ENCODE peak calls at places on chromosomes 12 and 14, in six cellular contexts. Q is H1, P is HCT116, F is GM12878, V is K562, D is HepG2. Z is an unnamed sample.

GRCh38 chr14:81559385-81559784 is 25.7 kb upstream of the SEL1L start:
- DNase-seq in Q (no peak), P (no peak), D (no peak), V (no peak), F (no peak), Z (no peak)

GRCh38 chr14:105944632-105945610 is 418.5 kb downstream of the TMEM121 start:
- DNase-seq in V (peak; percentile 70), Q (no peak), F (no peak), D (peak; percentile 67), P (peak; percentile 34), Z (peak; percentile 49)

GRCh38 chr14:90979451-90979850 is 81.0 kb downstream of the RPS6KA5 start:
- DNase-seq in D (no peak), V (no peak), F (no peak), P (no peak), Q (no peak), Z (no peak)

GRCh38 chr14:92973265-92973797 is 50.4 kb downstream of the CHGA start:
- DNase-seq in F (no peak), Q (peak; percentile 73), D (peak; percentile 23), V (peak; percentile 49), P (no peak), Z (peak; percentile 38)

GRCh38 chr12:51525518-51525917 is 65.5 kb upstream of the SCN8A start:
- DNase-seq in D (no peak), Q (no peak), F (no peak), P (no peak), V (no peak), Z (no peak)

GRCh38 chr12:54555670-54556257 is 6.4 kb downstream of the PDE1B start:
- DNase-seq in P (no peak), F (no peak), V (no peak), Q (no peak), D (no peak), Z (no peak)

GRCh38 chr14:68127166-68127565 is 307.6 kb downstream of the RAD51B start:
- DNase-seq in P (no peak), F (no peak), D (no peak), V (no peak), Q (no peak), Z (no peak)

GRCh38 chr12:62525306-62525705 is 58.7 kb downstream of the MON2 start:
- DNase-seq in P (no peak), F (no peak), Q (no peak), D (no peak), V (no peak), Z (no peak)

GRCh38 chr12:69097619-69098368 is 141.6 kb upstream of the CPSF6 start:
- DNase-seq in D (no peak), F (no peak), P (no peak), V (no peak), Q (no peak), Z (no peak)

GRCh38 chr14:89330236-89331002 is 86.6 kb downstream of the FOXN3 start:
- DNase-seq in Q (no peak), V (no peak), F (no peak), P (no peak), D (no peak), Z (no peak)

GRCh38 chr12:2919249-2919648 is 28.6 kb downstream of the TULP3 start:
- DNase-seq in V (no peak), P (no peak), F (no peak), Q (no peak), D (no peak), Z (no peak)

GRCh38 chr12:42922512-42922865 is 332.9 kb upstream of the PRICKLE1 start:
- DNase-seq in F (no peak), Q (no peak), P (no peak), V (no peak), D (no peak), Z (no peak)
- TF ChIP-seq ZNF274 in F (no peak), Q (no peak), P (no peak), V (no peak), D (no peak), Z (no peak)

GRCh38 chr14:103259801-103260628 is 74.0 kb upstream of the EIF5 start:
- DNase-seq in F (no peak), V (no peak), D (no peak), P (no peak), Q (no peak), Z (no peak)
- H3K9ac ChIP-seq in F (no peak overlapping the region), V (peak overlapping the region; percentile 55), D (peak overlapping the region; percentile 48), P (peak overlapping the region; percentile 60), Q (no peak overlapping the region), Z (no peak overlapping the region)

DNA sequence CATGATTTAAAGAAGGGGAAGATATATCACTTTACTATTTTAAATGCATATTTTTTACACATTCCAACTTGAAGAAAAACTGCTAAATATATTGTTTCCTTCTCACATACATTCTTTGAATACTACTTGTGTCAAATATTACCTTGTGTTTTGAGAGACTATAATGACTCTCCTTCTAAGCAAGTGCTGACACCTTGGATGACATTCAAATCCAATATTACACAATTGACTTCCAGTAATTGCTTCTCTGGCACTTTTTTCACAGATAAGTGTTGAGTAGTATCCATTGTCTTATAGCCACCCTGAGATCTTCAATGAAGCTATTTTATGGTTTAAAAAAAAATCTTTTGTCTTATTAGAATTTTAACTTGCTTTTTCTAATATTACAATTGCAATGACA is 61.2 kb upstream of the ST8SIA1 start:
- DNase-seq in V (no peak), F (no peak), D (no peak), Q (no peak), P (no peak), Z (no peak)
- TF ChIP-seq ZNF274 in V (no peak), F (no peak), D (no peak), Q (no peak), P (no peak), Z (no peak)

DNA sequence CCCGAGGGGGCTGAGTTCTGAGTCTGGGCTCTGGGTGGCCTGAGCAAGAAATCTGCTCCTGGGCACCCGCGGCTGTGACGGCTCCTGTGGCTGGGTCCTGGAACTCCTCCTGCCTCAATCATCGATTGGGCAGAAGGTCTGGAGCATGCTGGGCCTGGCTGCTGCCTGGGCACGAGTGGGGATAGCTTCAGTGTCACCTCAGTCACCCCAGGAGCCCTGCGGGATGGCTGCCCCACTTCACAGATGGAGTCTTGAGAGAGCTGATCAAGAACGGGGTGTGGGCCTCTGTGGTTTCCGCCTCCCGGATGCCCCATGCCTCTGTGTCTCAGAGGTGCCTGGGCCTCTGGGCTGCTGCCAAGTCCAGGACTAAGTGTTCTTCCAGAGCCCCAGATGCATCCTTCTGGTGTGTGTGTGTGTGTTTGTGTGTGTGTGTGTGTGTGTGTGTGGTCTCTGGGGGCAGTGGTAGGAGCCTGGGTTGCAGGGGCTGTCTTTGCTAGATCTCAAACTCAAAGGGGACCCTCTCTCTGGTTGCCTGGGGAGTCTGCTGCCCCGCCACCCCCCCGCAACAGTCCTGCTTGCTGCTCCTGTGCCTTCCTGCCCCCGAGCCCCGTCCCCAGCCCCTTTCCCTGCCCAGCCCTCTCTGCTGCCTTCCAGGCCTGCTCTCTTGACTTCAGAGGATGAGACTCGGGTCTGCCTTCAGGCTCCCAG is 185.5 kb upstream of the C14orf180 start:
- DNase-seq in P (no peak), Q (no peak), F (no peak), V (no peak), D (no peak), Z (no peak)
- H3K9ac ChIP-seq in P (no peak overlapping the region), Q (no peak overlapping the region), F (no peak overlapping the region), V (no peak overlapping the region), D (no peak overlapping the region), Z (no peak overlapping the region)

GRCh38 chr12:105793421-105793820 is 345.3 kb downstream of the NUAK1 start:
- DNase-seq in F (no peak), V (no peak), P (no peak), Q (no peak), D (no peak), Z (no peak)
- TF ChIP-seq ZNF274 in F (no peak), V (no peak), P (no peak), Q (no peak), D (no peak), Z (no peak)

GRCh38 chr12:46547421-46548340 is 175.1 kb upstream of the SLC38A2 start:
- DNase-seq in F (no peak), P (no peak), D (no peak), V (no peak), Q (no peak), Z (no peak)
- H3K9ac ChIP-seq in F (no peak overlapping the region), P (peak overlapping the region; percentile 72), D (no peak overlapping the region), V (no peak overlapping the region), Q (no peak overlapping the region), Z (no peak overlapping the region)